ENCODE peak calls at places on chromosomes 5 and 9, in seven cellular contexts. One of them, this sample, is unnamed. For H3K4me1, the result is how much of the 10 kb centered on the place peaks cover.

GRCh38 chr5:30572279-30572678 is 621.2 kb upstream of the CDH6 start:
- DNase-seq in adrenal gland: peak
- DNase-seq in adipocyte: no peak
- DNase-seq in cardiac muscle cell: peak
- DNase-seq in naive thymus-derived CD4-positive, alpha-beta T cell: no peak
- DNase-seq in esophagus squamous epithelium: no peak
- DNase-seq in lung: no peak
- DNase-seq in this sample: no peak

GRCh38 chr5:138953370-138954256 is 78.5 kb upstream of the LRRTM2 start:
- DNase-seq in naive thymus-derived CD4-positive, alpha-beta T cell: peak
- DNase-seq in esophagus squamous epithelium: no peak
- DNase-seq in cardiac muscle cell: peak
- DNase-seq in lung: peak
- DNase-seq in adipocyte: peak
- DNase-seq in adrenal gland: peak
- DNase-seq in this sample: no peak

GRCh38 chr5:119966028-119966427 is 336.7 kb downstream of the FAM170A start:
- DNase-seq in lung: no peak
- DNase-seq in naive thymus-derived CD4-positive, alpha-beta T cell: no peak
- DNase-seq in adrenal gland: no peak
- DNase-seq in cardiac muscle cell: no peak
- DNase-seq in esophagus squamous epithelium: no peak
- DNase-seq in adipocyte: peak
- DNase-seq in this sample: no peak

GRCh38 chr9:114004221-114004716 is 73.8 kb downstream of the AMBP start:
- DNase-seq in adrenal gland: peak
- DNase-seq in naive thymus-derived CD4-positive, alpha-beta T cell: no peak
- DNase-seq in lung: peak
- DNase-seq in adipocyte: no peak
- DNase-seq in cardiac muscle cell: peak
- DNase-seq in esophagus squamous epithelium: no peak
- DNase-seq in this sample: no peak

GRCh38 chr5:81244451-81244850 is 11.3 kb downstream of the CKMT2 start:
- DNase-seq in lung: no peak
- DNase-seq in naive thymus-derived CD4-positive, alpha-beta T cell: no peak
- DNase-seq in adrenal gland: no peak
- DNase-seq in esophagus squamous epithelium: no peak
- DNase-seq in cardiac muscle cell: no peak
- DNase-seq in adipocyte: no peak
- DNase-seq in this sample: no peak

GRCh38 chr5:65903581-65903980 is 22.8 kb upstream of the ERBIN start:
- DNase-seq in esophagus squamous epithelium: no peak
- DNase-seq in lung: no peak
- DNase-seq in naive thymus-derived CD4-positive, alpha-beta T cell: no peak
- DNase-seq in adipocyte: no peak
- DNase-seq in adrenal gland: no peak
- DNase-seq in cardiac muscle cell: no peak
- DNase-seq in this sample: no peak

GRCh38 chr9:124020520-124021384 is 9.2 kb downstream of the LHX2 start:
- DNase-seq in adipocyte: no peak
- DNase-seq in lung: no peak
- DNase-seq in naive thymus-derived CD4-positive, alpha-beta T cell: no peak
- DNase-seq in adrenal gland: no peak
- DNase-seq in cardiac muscle cell: no peak
- DNase-seq in esophagus squamous epithelium: no peak
- DNase-seq in this sample: no peak

GRCh38 chr9:74284596-74284995 is 212.5 kb upstream of the RORB start:
- DNase-seq in cardiac muscle cell: no peak
- DNase-seq in esophagus squamous epithelium: no peak
- DNase-seq in lung: no peak
- DNase-seq in adrenal gland: no peak
- DNase-seq in adipocyte: no peak
- DNase-seq in naive thymus-derived CD4-positive, alpha-beta T cell: no peak
- DNase-seq in this sample: no peak

GRCh38 chr5:72125931-72126620 is 18.8 kb downstream of the MAP1B start:
- DNase-seq in lung: no peak
- DNase-seq in cardiac muscle cell: no peak
- DNase-seq in adrenal gland: no peak
- DNase-seq in adipocyte: peak
- DNase-seq in naive thymus-derived CD4-positive, alpha-beta T cell: no peak
- DNase-seq in esophagus squamous epithelium: no peak
- DNase-seq in this sample: peak

GRCh38 chr9:83138422-83139135 is 75.6 kb upstream of the RASEF start:
- DNase-seq in esophagus squamous epithelium: no peak
- DNase-seq in adrenal gland: no peak
- DNase-seq in adipocyte: no peak
- DNase-seq in lung: no peak
- DNase-seq in naive thymus-derived CD4-positive, alpha-beta T cell: no peak
- DNase-seq in cardiac muscle cell: no peak
- DNase-seq in this sample: no peak

GRCh38 chr5:16521561-16522090 is 56.0 kb upstream of the ZNF622 start:
- DNase-seq in cardiac muscle cell: peak
- DNase-seq in naive thymus-derived CD4-positive, alpha-beta T cell: no peak
- DNase-seq in adipocyte: no peak
- DNase-seq in esophagus squamous epithelium: no peak
- DNase-seq in lung: no peak
- DNase-seq in adrenal gland: no peak
- DNase-seq in this sample: no peak

GRCh38 chr5:1503301-1504243 is 20.2 kb downstream of the LPCAT1 start:
- DNase-seq in lung: peak
- DNase-seq in adrenal gland: peak
- DNase-seq in esophagus squamous epithelium: no peak
- DNase-seq in cardiac muscle cell: no peak
- DNase-seq in naive thymus-derived CD4-positive, alpha-beta T cell: no peak
- DNase-seq in adipocyte: no peak
- DNase-seq in this sample: no peak
- H3K4me1 ChIP-seq in lung: under half
- H3K4me1 ChIP-seq in adrenal gland: under half
- H3K4me1 ChIP-seq in esophagus squamous epithelium: under half
- H3K4me1 ChIP-seq in cardiac muscle cell: under half
- H3K4me1 ChIP-seq in naive thymus-derived CD4-positive, alpha-beta T cell: under half
- H3K4me1 ChIP-seq in adipocyte: under half
- H3K4me1 ChIP-seq in this sample: under half

GRCh38 chr5:154044099-154044498 is 5.3 kb downstream of the MFAP3 start:
- DNase-seq in adipocyte: no peak
- DNase-seq in cardiac muscle cell: no peak
- DNase-seq in adrenal gland: no peak
- DNase-seq in lung: no peak
- DNase-seq in esophagus squamous epithelium: no peak
- DNase-seq in naive thymus-derived CD4-positive, alpha-beta T cell: no peak
- DNase-seq in this sample: no peak

GRCh38 chr5:154039458-154039829 is 677 bp downstream of the MFAP3 start:
- DNase-seq in cardiac muscle cell: no peak
- DNase-seq in lung: no peak
- DNase-seq in adrenal gland: no peak
- DNase-seq in esophagus squamous epithelium: no peak
- DNase-seq in naive thymus-derived CD4-positive, alpha-beta T cell: no peak
- DNase-seq in adipocyte: no peak
- DNase-seq in this sample: no peak

GRCh38 chr5:154046486-154046885 is 7.7 kb downstream of the MFAP3 start:
- DNase-seq in cardiac muscle cell: no peak
- DNase-seq in naive thymus-derived CD4-positive, alpha-beta T cell: no peak
- DNase-seq in adrenal gland: no peak
- DNase-seq in adipocyte: no peak
- DNase-seq in lung: no peak
- DNase-seq in esophagus squamous epithelium: no peak
- DNase-seq in this sample: no peak

GRCh38 chr5:154044585-154044984 is 5.8 kb downstream of the MFAP3 start:
- DNase-seq in adrenal gland: no peak
- DNase-seq in esophagus squamous epithelium: no peak
- DNase-seq in adipocyte: no peak
- DNase-seq in lung: no peak
- DNase-seq in cardiac muscle cell: no peak
- DNase-seq in naive thymus-derived CD4-positive, alpha-beta T cell: no peak
- DNase-seq in this sample: no peak

DNA sequence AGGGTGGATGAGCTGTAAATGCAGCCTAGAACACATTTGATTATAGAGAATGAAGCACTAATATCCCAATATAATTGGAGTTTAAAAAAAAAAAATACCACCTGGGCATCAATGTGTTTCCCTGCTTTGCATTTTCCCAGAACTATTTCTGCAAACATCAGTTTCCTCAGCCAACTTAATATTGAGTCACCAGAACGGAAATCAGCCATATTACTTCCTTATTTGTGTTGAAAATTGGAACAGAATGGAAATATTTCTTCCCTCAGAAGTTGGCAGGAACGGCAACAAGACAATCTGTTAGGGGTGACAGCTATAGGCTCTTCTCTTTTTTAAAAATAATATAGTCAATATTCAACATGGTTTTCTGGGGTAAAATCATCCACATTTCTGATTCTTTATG is 4.0 kb downstream of the MFAP3 start:
- DNase-seq in adrenal gland: no peak
- DNase-seq in lung: no peak
- DNase-seq in naive thymus-derived CD4-positive, alpha-beta T cell: no peak
- DNase-seq in adipocyte: no peak
- DNase-seq in esophagus squamous epithelium: no peak
- DNase-seq in cardiac muscle cell: no peak
- DNase-seq in this sample: no peak
- H3K4me1 ChIP-seq in adrenal gland: under half
- H3K4me1 ChIP-seq in lung: under half
- H3K4me1 ChIP-seq in naive thymus-derived CD4-positive, alpha-beta T cell: under half
- H3K4me1 ChIP-seq in adipocyte: under half
- H3K4me1 ChIP-seq in esophagus squamous epithelium: under half
- H3K4me1 ChIP-seq in cardiac muscle cell: under half
- H3K4me1 ChIP-seq in this sample: under half

GRCh38 chr5:178236126-178236525 is 3.5 kb upstream of the PHYKPL start:
- DNase-seq in naive thymus-derived CD4-positive, alpha-beta T cell: no peak
- DNase-seq in lung: no peak
- DNase-seq in adipocyte: no peak
- DNase-seq in esophagus squamous epithelium: no peak
- DNase-seq in cardiac muscle cell: no peak
- DNase-seq in adrenal gland: no peak
- DNase-seq in this sample: no peak
- H3K4me1 ChIP-seq in naive thymus-derived CD4-positive, alpha-beta T cell: under half
- H3K4me1 ChIP-seq in lung: under half
- H3K4me1 ChIP-seq in adipocyte: under half
- H3K4me1 ChIP-seq in esophagus squamous epithelium: under half
- H3K4me1 ChIP-seq in cardiac muscle cell: under half
- H3K4me1 ChIP-seq in adrenal gland: under half
- H3K4me1 ChIP-seq in this sample: half or more

GRCh38 chr9:31612336-31613030 is 772.0 kb upstream of the ACO1 start:
- DNase-seq in adipocyte: peak
- DNase-seq in naive thymus-derived CD4-positive, alpha-beta T cell: no peak
- DNase-seq in esophagus squamous epithelium: no peak
- DNase-seq in cardiac muscle cell: no peak
- DNase-seq in lung: no peak
- DNase-seq in adrenal gland: no peak
- DNase-seq in this sample: peak
- H3K4me1 ChIP-seq in adipocyte: under half
- H3K4me1 ChIP-seq in naive thymus-derived CD4-positive, alpha-beta T cell: under half
- H3K4me1 ChIP-seq in esophagus squamous epithelium: under half
- H3K4me1 ChIP-seq in cardiac muscle cell: under half
- H3K4me1 ChIP-seq in lung: under half
- H3K4me1 ChIP-seq in adrenal gland: under half
- H3K4me1 ChIP-seq in this sample: under half

DNA sequence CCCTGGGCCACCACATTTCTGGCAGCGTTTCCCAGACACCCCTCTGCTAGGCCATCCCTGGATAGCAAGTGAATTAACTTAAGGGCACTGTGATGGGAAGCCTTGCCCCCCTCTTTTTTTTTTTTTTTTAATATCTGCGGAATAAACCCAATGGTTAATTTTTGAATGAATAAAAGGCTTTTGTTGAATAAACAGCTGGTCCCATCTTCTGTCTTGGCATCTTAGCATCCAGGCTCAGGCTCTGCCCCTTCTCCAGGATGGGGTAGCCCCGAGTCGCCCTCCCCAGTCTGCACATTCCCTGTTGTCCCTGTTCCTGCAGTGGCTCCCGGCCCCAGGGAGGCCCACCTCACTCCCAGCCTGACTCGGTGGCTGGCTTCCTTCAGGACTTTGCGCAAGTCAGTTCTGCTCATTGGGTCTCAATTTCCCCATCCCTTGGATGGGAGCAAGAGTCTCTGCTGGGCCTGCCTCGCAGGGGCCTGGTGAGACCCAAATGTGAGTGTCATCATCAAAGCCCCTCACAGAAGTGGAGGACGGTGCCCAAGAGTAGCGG is 29.0 kb upstream of the HMCN2 start:
- DNase-seq in adipocyte: no peak
- DNase-seq in esophagus squamous epithelium: no peak
- DNase-seq in adrenal gland: no peak
- DNase-seq in cardiac muscle cell: no peak
- DNase-seq in lung: no peak
- DNase-seq in naive thymus-derived CD4-positive, alpha-beta T cell: no peak
- DNase-seq in this sample: no peak
- H3K4me1 ChIP-seq in adipocyte: under half
- H3K4me1 ChIP-seq in esophagus squamous epithelium: under half
- H3K4me1 ChIP-seq in adrenal gland: under half
- H3K4me1 ChIP-seq in cardiac muscle cell: under half
- H3K4me1 ChIP-seq in lung: under half
- H3K4me1 ChIP-seq in naive thymus-derived CD4-positive, alpha-beta T cell: under half
- H3K4me1 ChIP-seq in this sample: under half

This sample was measured in mammary epithelial cell.